ENCODE peak calls at places on chromosomes 4 and X, in seven cellular contexts. O is kidney; R is naive thymus-derived CD4-positive, alpha-beta T cell; W is mammary epithelial cell; Q is aorta; U is Panc1; P is psoas muscle. F is an unnamed sample.

GRCh38 chr4:109560687-109561452 is 824 bp downstream of the MCUB start:
- DNase-seq in Q (peak; percentile 85), R (peak; percentile 58), O (no peak), W (peak; percentile 76), P (peak; percentile 36), U (no peak), F (peak; percentile 64)

GRCh38 chr4:152118108-152118507 is 357.3 kb upstream of the GATB start:
- DNase-seq in Q (no peak), U (no peak), O (no peak), W (no peak), P (no peak), R (no peak), F (no peak)

GRCh38 chr4:168318266-168318895 is at the start of gene DDX60:
- DNase-seq in P (peak; percentile 68), R (peak; percentile 77), W (peak; percentile 91), Q (peak; percentile 87), O (peak; percentile 92), U (peak; percentile 17), F (peak; percentile 65)

GRCh38 chrX:24902808-24903207 is 113.0 kb downstream of the ARX start:
- DNase-seq in P (no peak), U (no peak), Q (no peak), R (no peak), W (no peak), O (no peak), F (no peak)

GRCh38 chrX:148376342-148376741 is 124.1 kb upstream of the AFF2 start:
- DNase-seq in O (no peak), Q (no peak), U (no peak), P (no peak), W (no peak), R (no peak), F (no peak)

GRCh38 chr4:165597581-165598480 is 219.0 kb downstream of the CPE start:
- DNase-seq in O (no peak), Q (no peak), P (no peak), R (no peak), U (no peak), W (no peak), F (no peak)

GRCh38 chr4:104491396-104491821 is 3.3 kb downstream of the CXXC4 start:
- DNase-seq in P (peak; percentile 38), R (peak; percentile 29), O (peak; percentile 76), W (no peak), Q (peak; percentile 83), U (no peak), F (peak; percentile 60)

GRCh38 chr4:52946811-52947210 is 84.7 kb downstream of the RASL11B start:
- DNase-seq in Q (no peak), W (no peak), U (no peak), R (no peak), O (no peak), P (no peak), F (no peak)

GRCh38 chr4:1247811-1248261 is 1.1 kb downstream of the CTBP1 start:
- DNase-seq in Q (no peak), U (no peak), P (no peak), R (no peak), W (peak; percentile 54), O (peak; percentile 85), F (no peak)

GRCh38 chr4:8278421-8279287 is 9.1 kb downstream of the HTRA3 start:
- DNase-seq in U (no peak), W (peak; percentile 46), P (peak; percentile 52), O (peak; percentile 68), Q (peak; percentile 79), R (no peak), F (no peak)

GRCh38 chrX:55709735-55710134 is 7.8 kb upstream of the RRAGB start:
- DNase-seq in Q (no peak), W (peak; percentile 37), O (no peak), R (no peak), U (no peak), P (no peak), F (no peak)

GRCh38 chrX:17736856-17737706 is at the start of gene SCML1:
- DNase-seq in W (peak; percentile 92), Q (peak; percentile 98), O (peak; percentile 99), U (peak; percentile 61), R (peak; percentile 79), P (peak; percentile 96), F (peak; percentile 88)

GRCh38 chr4:9931196-9931595 is 90.1 kb downstream of the SLC2A9 start:
- DNase-seq in W (no peak), Q (no peak), R (no peak), U (no peak), P (no peak), O (no peak), F (no peak)

GRCh38 chrX:99914676-99915075 is 495.4 kb downstream of the PCDH19 start:
- DNase-seq in U (no peak), O (no peak), R (no peak), W (no peak), Q (no peak), P (no peak), F (no peak)

GRCh38 chr4:143355540-143356217 is 19.0 kb downstream of the GAB1 start:
- DNase-seq in R (no peak), Q (no peak), W (peak; percentile 85), O (no peak), U (no peak), P (no peak), F (no peak)
- H3K4me1 ChIP-seq in R (peaks cover 9% of the 10 kb centered on the region), Q (peaks cover 12% of the 10 kb centered on the region), W (peaks cover 72% of the 10 kb centered on the region), O (peaks cover 68% of the 10 kb centered on the region), U (no peaks in the 10 kb centered on the region), P (peaks cover 87% of the 10 kb centered on the region), F (peaks cover 11% of the 10 kb centered on the region)

GRCh38 chrX:13763489-13763888 is 28.9 kb downstream of the OFD1 start:
- DNase-seq in Q (no peak), O (no peak), W (no peak), R (no peak), U (no peak), P (no peak), F (no peak)

GRCh38 chrX:13759152-13759718 is 24.7 kb downstream of the OFD1 start:
- DNase-seq in W (no peak), U (no peak), Q (no peak), P (no peak), O (no peak), R (no peak), F (no peak)

GRCh38 chrX:13761606-13762005 is 27.1 kb downstream of the OFD1 start:
- DNase-seq in P (no peak), O (no peak), R (no peak), W (peak; percentile 17), U (no peak), Q (no peak), F (no peak)

GRCh38 chrX:13762015-13762414 is 27.5 kb downstream of the OFD1 start:
- DNase-seq in R (no peak), P (no peak), U (no peak), O (no peak), Q (no peak), W (no peak), F (no peak)

GRCh38 chrX:13760428-13760827 is 25.9 kb downstream of the OFD1 start:
- DNase-seq in U (no peak), W (no peak), P (no peak), R (no peak), Q (no peak), O (no peak), F (no peak)
- H3K36me3 ChIP-seq in U (peaks cover 5% of the 10 kb centered on the region), W (peaks cover 47% of the 10 kb centered on the region), P (peaks cover 81% of the 10 kb centered on the region), R (peaks cover 9% of the 10 kb centered on the region), Q (peaks cover 2% of the 10 kb centered on the region), O (no peaks in the 10 kb centered on the region), F (peaks cover 36% of the 10 kb centered on the region)

GRCh38 chr4:2265113-2266110 is 3.5 kb upstream of the MXD4 start:
- DNase-seq in R (no peak), W (no peak), Q (peak; percentile 54), U (no peak), O (peak; percentile 71), P (peak; percentile 19), F (no peak)

GRCh38 chr4:2267320-2267811 is 5.5 kb upstream of the MXD4 start:
- DNase-seq in O (no peak), Q (no peak), P (peak; percentile 10), W (no peak), R (no peak), U (no peak), F (no peak)

GRCh38 chr4:2266181-2266580 is 4.3 kb upstream of the MXD4 start:
- DNase-seq in R (no peak), Q (peak; percentile 89), O (no peak), P (peak; percentile 76), W (no peak), U (no peak), F (no peak)

GRCh38 chr4:2267841-2268240 is 5.9 kb upstream of the MXD4 start:
- DNase-seq in P (peak; percentile 6), W (no peak), U (no peak), Q (no peak), O (no peak), R (no peak), F (no peak)

GRCh38 chr4:2266821-2267220 is 4.9 kb upstream of the MXD4 start:
- DNase-seq in U (no peak), O (no peak), W (no peak), P (peak; percentile 6), R (no peak), Q (no peak), F (no peak)
- H3K27ac ChIP-seq in U (no peak overlapping the region), O (no peak overlapping the region), W (no peak overlapping the region), P (peak overlapping the region; percentile 50), R (no peak overlapping the region), Q (no peak overlapping the region), F (no peak overlapping the region)

GRCh38 chr4:128468485-128468989 is 180.9 kb upstream of the PGRMC2 start:
- DNase-seq in U (no peak), R (no peak), W (peak; percentile 54), Q (no peak), O (no peak), P (no peak), F (no peak)
- H3K4me1 ChIP-seq in U (no peaks in the 10 kb centered on the region), R (no peaks in the 10 kb centered on the region), W (no peaks in the 10 kb centered on the region), Q (peaks cover 5% of the 10 kb centered on the region), O (peaks cover 5% of the 10 kb centered on the region), P (peaks cover 9% of the 10 kb centered on the region), F (no peaks in the 10 kb centered on the region)

GRCh38 chr4:24888945-24889344 is 23.9 kb downstream of the CCDC149 start:
- DNase-seq in O (no peak), Q (no peak), P (no peak), U (no peak), W (no peak), R (no peak), F (no peak)
- H3K36me3 ChIP-seq in O (no peaks in the 10 kb centered on the region), Q (peaks cover 2% of the 10 kb centered on the region), P (no peaks in the 10 kb centered on the region), U (no peaks in the 10 kb centered on the region), W (no peaks in the 10 kb centered on the region), R (no peaks in the 10 kb centered on the region), F (no peaks in the 10 kb centered on the region)

GRCh38 chrX:8036914-8037313 is 109.7 kb upstream of the PNPLA4 start:
- DNase-seq in O (no peak), R (no peak), W (no peak), U (no peak), Q (no peak), P (no peak), F (no peak)

GRCh38 chrX:8033175-8033574 is 106.0 kb upstream of the PNPLA4 start:
- DNase-seq in O (no peak), P (no peak), U (no peak), R (no peak), Q (no peak), W (no peak), F (no peak)

GRCh38 chrX:8037593-8038348 is 110.6 kb upstream of the PNPLA4 start:
- DNase-seq in Q (no peak), U (no peak), R (no peak), W (no peak), O (no peak), P (no peak), F (no peak)

GRCh38 chrX:8030361-8030760 is 103.1 kb upstream of the PNPLA4 start:
- DNase-seq in P (no peak), Q (no peak), R (no peak), W (no peak), U (no peak), O (no peak), F (no peak)

GRCh38 chrX:8034058-8034457 is 106.8 kb upstream of the PNPLA4 start:
- DNase-seq in O (no peak), R (no peak), W (no peak), P (no peak), Q (no peak), U (no peak), F (no peak)
- H3K27ac ChIP-seq in O (peak overlapping the region; percentile 15), R (no peak overlapping the region), W (no peak overlapping the region), P (no peak overlapping the region), Q (no peak overlapping the region), U (no peak overlapping the region), F (no peak overlapping the region)